ENCODE peak calls at places on chromosomes 11 and 22, in four cellular contexts. P is endothelial cell, S is cardiac muscle cell, T is lower lobe of right lung. A is an unnamed sample.

GRCh38 chr11:75567971-75568370 is 5.9 kb downstream of the SERPINH1 start:
- DNase-seq in S (no peak), T (no peak), P (no peak), A (no peak)

GRCh38 chr22:41286639-41287091 is 678 bp upstream of the RANGAP1 start:
- DNase-seq in P (peak; percentile 14), T (no peak), S (peak; percentile 33), A (peak; percentile 82)

GRCh38 chr11:1854949-1855885 is 2.3 kb downstream of the LSP1 start:
- DNase-seq in T (no peak), S (no peak), P (no peak), A (peak; percentile 83)

GRCh38 chr22:48891688-48892380 is 935.8 kb downstream of the BRD1 start:
- DNase-seq in P (no peak), S (no peak), T (no peak), A (no peak)

GRCh38 chr11:33735166-33735425 is 1.1 kb downstream of the CD59 start:
- DNase-seq in P (no peak), S (no peak), T (no peak), A (no peak)

GRCh38 chr11:80698646-80699045 is 1257.8 kb upstream of the TENM4 start:
- DNase-seq in S (no peak), T (no peak), P (no peak), A (no peak)

GRCh38 chr22:27669798-27670599 is 131.6 kb downstream of the MN1 start:
- DNase-seq in S (peak; percentile 24), T (no peak), P (no peak), A (no peak)

GRCh38 chr22:44664149-44664548 is 37.9 kb upstream of the PRR5 start:
- DNase-seq in T (peak; percentile 63), P (no peak), S (peak; percentile 79), A (peak; percentile 77)

GRCh38 chr11:76773921-76774361 is 9.2 kb upstream of the TSKU start:
- DNase-seq in P (no peak), T (no peak), S (no peak), A (no peak)

GRCh38 chr22:44623771-44624510 is 78.1 kb upstream of the PRR5 start:
- DNase-seq in P (peak; percentile 70), T (peak; percentile 39), S (peak; percentile 61), A (peak; percentile 37)

GRCh38 chr22:17266261-17266971 is 47.2 kb upstream of the ADA2 start:
- DNase-seq in P (peak; percentile 30), S (peak; percentile 26), T (no peak), A (peak; percentile 19)

GRCh38 chr11:134760957-134761356 is 348.9 kb upstream of the B3GAT1 start:
- DNase-seq in P (no peak), T (no peak), S (no peak), A (no peak)

GRCh38 chr22:49201046-49201970 is 626.4 kb downstream of the BRD1 start:
- DNase-seq in S (no peak), T (peak; percentile 32), P (no peak), A (no peak)

GRCh38 chr11:61826930-61827572 is 1.0 kb upstream of the FADS2 start:
- DNase-seq in T (peak; percentile 65), S (no peak), P (no peak), A (no peak)

GRCh38 chr11:131690776-131691557 is 320.6 kb downstream of the NTM start:
- DNase-seq in T (no peak), S (no peak), P (no peak), A (no peak)

GRCh38 chr11:115134886-115135285 is 369.3 kb downstream of the CADM1 start:
- DNase-seq in T (no peak), S (no peak), P (no peak), A (no peak)

GRCh38 chr22:28808716-28809355 is 8.5 kb upstream of the XBP1 start:
- DNase-seq in S (no peak), P (no peak), T (no peak), A (no peak)

GRCh38 chr22:24391836-24392217 is 35.6 kb upstream of the ADORA2A start:
- DNase-seq in P (no peak), S (peak; percentile 67), T (no peak), A (no peak)

GRCh38 chr11:13054278-13054677 is 45.2 kb downstream of the RASSF10 start:
- DNase-seq in T (no peak), S (no peak), P (no peak), A (no peak)

GRCh38 chr22:49967333-49968241 is 7.0 kb downstream of the PIM3 start:
- DNase-seq in T (peak; percentile 77), P (peak; percentile 11), S (peak; percentile 60), A (peak; percentile 45)

GRCh38 chr11:34263462-34264186 is 94.2 kb downstream of the ABTB2 start:
- DNase-seq in T (peak; percentile 73), S (peak; percentile 75), P (no peak), A (no peak)

GRCh38 chr22:25453058-25453457 is 111.4 kb upstream of the GRK3 start:
- DNase-seq in P (no peak), S (no peak), T (no peak), A (no peak)

GRCh38 chr11:103961010-103961409 is 75.4 kb upstream of the DDI1 start:
- DNase-seq in P (no peak), S (peak; percentile 13), T (no peak), A (no peak)

GRCh38 chr22:25759825-25760231 is 17.8 kb downstream of the MYO18B start:
- DNase-seq in T (no peak), S (peak; percentile 95), P (no peak), A (no peak)

GRCh38 chr11:109704432-109704831 is 282.4 kb downstream of the C11orf87 start:
- DNase-seq in P (no peak), S (no peak), T (no peak), A (no peak)

GRCh38 chr11:281486-282161 is 3.4 kb downstream of the NLRP6 start:
- DNase-seq in S (no peak), P (no peak), T (no peak), A (peak; percentile 52)

GRCh38 chr11:118628031-118628430 is 20.6 kb downstream of the PHLDB1 start:
- DNase-seq in P (no peak), T (no peak), S (no peak), A (no peak)

GRCh38 chr22:25622011-25622410 is 57.5 kb downstream of the GRK3 start:
- DNase-seq in P (no peak), T (no peak), S (peak; percentile 41), A (no peak)

GRCh38 chr11:14306481-14306880 is 52.5 kb downstream of the RRAS2 start:
- DNase-seq in T (no peak), S (no peak), P (no peak), A (no peak)
- TF ChIP-seq CTCF in T (no peak), S (no peak), P (no peak), A (no peak)

GRCh38 chr11:64035081-64035524 is 628 bp upstream of the FLRT1 start:
- DNase-seq in S (no peak), T (no peak), P (no peak), A (no peak)

GRCh38 chr11:64034411-64034811 is 1.3 kb upstream of the FLRT1 start:
- DNase-seq in T (no peak), P (no peak), S (no peak), A (no peak)

GRCh38 chr11:64036081-64037026 is 623 bp downstream of the FLRT1 start:
- DNase-seq in S (peak; percentile 40), T (no peak), P (no peak), A (peak; percentile 21)

GRCh38 chr11:64037027-64037633 is 1.4 kb downstream of the FLRT1 start:
- DNase-seq in S (no peak), P (no peak), T (no peak), A (peak; percentile 24)

DNA sequence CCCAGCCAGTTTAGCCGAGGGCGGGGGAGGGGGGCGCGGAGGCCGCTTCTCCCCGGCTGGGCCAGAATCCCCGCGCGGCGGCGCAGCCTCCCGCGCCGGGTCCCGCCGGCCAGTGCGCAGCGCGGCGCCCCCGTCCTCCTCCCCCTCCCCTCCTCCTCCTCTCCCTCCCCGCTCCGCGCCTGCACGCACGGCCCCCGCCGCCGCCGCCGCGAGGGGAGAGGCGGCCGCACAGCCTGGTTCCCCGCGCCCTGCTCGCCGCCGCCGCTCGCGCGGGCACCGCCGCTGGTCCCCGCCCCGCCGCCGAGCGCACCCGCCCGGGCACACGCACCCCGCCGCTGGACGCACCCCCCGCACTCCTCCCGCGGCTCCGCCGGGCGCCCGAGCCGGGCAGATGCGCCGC is at the start of gene FLRT1:
- DNase-seq in P (no peak), S (no peak), T (no peak), A (no peak)
- TF ChIP-seq CTCF in P (no peak), S (no peak), T (no peak), A (no peak)

GRCh38 chr11:64744544-64745218 is 739 bp upstream of the RASGRP2 start:
- DNase-seq in P (peak; percentile 44), S (no peak), T (no peak), A (peak; percentile 40)

GRCh38 chr11:64743591-64744543 is at the start of gene RASGRP2:
- DNase-seq in T (peak; percentile 90), P (peak; percentile 90), S (peak; percentile 46), A (peak; percentile 90)

GRCh38 chr11:64741393-64742086 is 2.4 kb downstream of the RASGRP2 start:
- DNase-seq in P (no peak), S (no peak), T (no peak), A (no peak)

GRCh38 chr11:64742087-64742939 is 1.6 kb downstream of the RASGRP2 start:
- DNase-seq in T (no peak), S (no peak), P (peak; percentile 58), A (peak; percentile 60)

DNA sequence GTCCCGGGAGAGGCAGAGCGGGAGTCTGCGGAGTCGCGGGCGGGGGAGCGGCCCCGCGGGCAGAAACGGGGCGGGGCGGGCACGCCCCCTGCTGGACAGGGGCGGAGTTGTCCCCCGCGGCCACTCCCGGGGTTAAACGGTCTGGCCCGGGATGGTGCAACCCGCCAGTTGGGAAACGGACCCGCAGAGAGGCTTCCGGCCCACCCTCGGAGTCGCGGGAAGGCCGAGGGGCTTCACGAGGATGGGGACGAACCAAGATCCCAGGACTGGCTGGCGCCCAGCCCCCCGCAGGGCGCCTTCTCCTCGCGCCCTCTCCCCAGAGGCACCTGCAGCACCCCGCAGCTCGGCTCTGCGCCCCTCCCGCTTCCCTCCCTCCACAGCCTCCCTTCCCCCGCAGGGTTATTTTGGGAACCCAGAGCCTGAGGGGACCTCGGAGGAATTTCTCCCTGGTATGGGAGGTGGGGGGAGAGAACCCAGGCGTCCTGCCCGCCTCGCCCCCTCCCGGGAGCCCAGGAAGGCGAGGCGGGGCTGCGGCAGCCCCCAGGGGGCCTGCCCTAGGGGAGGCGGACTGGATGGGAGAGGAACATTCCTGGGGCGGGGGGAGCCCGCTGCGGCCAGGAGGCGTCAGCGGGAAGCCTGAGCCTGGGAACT is 877 bp downstream of the RASGRP2 start:
- DNase-seq in S (peak; percentile 55), P (peak; percentile 86), T (peak; percentile 87), A (peak; percentile 73)
- TF ChIP-seq CTCF in S (peak; percentile 84), P (peak; percentile 98), T (peak; percentile 92), A (peak; percentile 91)

GRCh38 chr11:92787638-92788037 is 181.8 kb upstream of the MTNR1B start:
- DNase-seq in S (no peak), T (no peak), P (no peak), A (no peak)

GRCh38 chr11:92782806-92783205 is 186.6 kb upstream of the MTNR1B start:
- DNase-seq in T (no peak), S (no peak), P (no peak), A (no peak)

GRCh38 chr11:92781151-92781550 is 188.3 kb upstream of the MTNR1B start:
- DNase-seq in P (no peak), S (no peak), T (no peak), A (no peak)

GRCh38 chr11:92779746-92780145 is 189.7 kb upstream of the MTNR1B start:
- DNase-seq in T (no peak), P (no peak), S (no peak), A (no peak)

GRCh38 chr11:92784313-92784712 is 185.1 kb upstream of the MTNR1B start:
- DNase-seq in T (no peak), P (no peak), S (no peak), A (no peak)
- TF ChIP-seq CTCF in T (no peak), P (no peak), S (no peak), A (no peak)